ENCODE peak calls at places on chromosomes 16 and 17, in nine cellular contexts. Z is neuronal stem cell; G is heart left ventricle; Q is stomach; J is colonic mucosa; V is HCT116; K is CD8-positive, alpha-beta memory T cell; M is HepG2; L is tibial nerve. F is an unnamed sample.
A peak's percentile ranks its signal among the peaks of the same experiment; 100 is the strongest.

GRCh38 chr17:3907483-3908216 is 8.6 kb downstream of the P2RX1 start:
- DNase-seq in Z (no peak), G (no peak), Q (no peak), J (no peak), V (no peak), K (no peak), M (peak; percentile 36), L (no peak), F (no peak)

GRCh38 chr16:68070249-68070725 is 14.9 kb upstream of the NFATC3 start:
- DNase-seq in Z (no peak), G (no peak), Q (no peak), J (no peak), V (no peak), K (no peak), M (no peak), L (no peak), F (no peak)

GRCh38 chr16:30609002-30609927 is 924 bp downstream of the ZNF689 start:
- DNase-seq in Z (no peak), G (peak; percentile 49), Q (peak; percentile 54), J (peak; percentile 60), V (no peak), K (no peak), M (no peak), L (peak; percentile 14), F (no peak)

GRCh38 chr17:45813051-45813731 is 29.1 kb downstream of the CRHR1 start:
- DNase-seq in Z (peak; percentile 75), G (no peak), Q (no peak), J (no peak), V (no peak), K (no peak), M (no peak), L (no peak), F (no peak)

GRCh38 chr17:66200685-66201092 is 8.8 kb upstream of the CEP112 start:
- DNase-seq in Z (peak; percentile 54), G (peak; percentile 14), Q (peak; percentile 59), J (peak; percentile 81), V (peak; percentile 89), K (no peak), M (peak; percentile 87), L (peak; percentile 55), F (peak; percentile 53)

GRCh38 chr16:75758215-75758614 is 31.9 kb upstream of the CPHXL start:
- DNase-seq in Z (no peak), G (no peak), Q (no peak), J (no peak), V (no peak), K (no peak), M (no peak), L (no peak), F (no peak)

GRCh38 chr17:65359016-65359415 is 202.4 kb downstream of the AXIN2 start:
- DNase-seq in Z (no peak), G (no peak), Q (no peak), J (no peak), V (peak; percentile 56), K (no peak), M (no peak), L (no peak), F (peak; percentile 56)

GRCh38 chr17:37766951-37767350 is 22.1 kb upstream of the HNF1B start:
- DNase-seq in Z (no peak), G (no peak), Q (no peak), J (no peak), V (no peak), K (no peak), M (no peak), L (no peak), F (no peak)

GRCh38 chr16:23222929-23223328 is 40.4 kb downstream of the SCNN1G start:
- DNase-seq in Z (no peak), G (no peak), Q (no peak), J (no peak), V (no peak), K (no peak), M (no peak), L (no peak), F (no peak)

GRCh38 chr16:46690281-46691178 is 1.1 kb downstream of the ORC6 start:
- DNase-seq in Z (no peak), G (no peak), Q (no peak), J (peak; percentile 27), V (no peak), K (no peak), M (peak; percentile 79), L (no peak), F (no peak)

GRCh38 chr16:349211-349610 is 3.3 kb downstream of the AXIN1 start:
- DNase-seq in Z (no peak), G (no peak), Q (no peak), J (no peak), V (no peak), K (no peak), M (no peak), L (no peak), F (no peak)

GRCh38 chr16:85555549-85556455 is 57.3 kb upstream of the GSE1 start:
- DNase-seq in Z (no peak), G (peak; percentile 69), Q (peak; percentile 55), J (peak; percentile 76), V (no peak), K (peak; percentile 13), M (peak; percentile 55), L (peak; percentile 33), F (no peak)

GRCh38 chr17:12743046-12743445 is 46.3 kb upstream of the ARHGAP44 start:
- DNase-seq in Z (no peak), G (no peak), Q (no peak), J (peak; percentile 21), V (no peak), K (no peak), M (no peak), L (no peak), F (no peak)

GRCh38 chr16:3182608-3183444 is 5.2 kb upstream of the OR1F1 start:
- DNase-seq in Z (no peak), G (no peak), Q (peak; percentile 37), J (peak; percentile 59), V (no peak), K (no peak), M (peak; percentile 70), L (no peak), F (no peak)

GRCh38 chr16:86011532-86011931 is 112.6 kb downstream of the IRF8 start:
- DNase-seq in Z (no peak), G (no peak), Q (no peak), J (no peak), V (no peak), K (no peak), M (no peak), L (no peak), F (no peak)

GRCh38 chr17:145671-146541 is 8.5 kb downstream of the SCGB1C2 start:
- DNase-seq in Z (no peak), G (peak; percentile 6), Q (peak; percentile 15), J (peak; percentile 10), V (no peak), K (no peak), M (no peak), L (peak; percentile 3), F (no peak)

GRCh38 chr17:80153004-80153403 is 6.1 kb upstream of the EIF4A3 start:
- DNase-seq in Z (no peak), G (no peak), Q (no peak), J (no peak), V (no peak), K (no peak), M (no peak), L (no peak), F (no peak)

GRCh38 chr16:55655709-55656694 is at the start of gene SLC6A2:
- DNase-seq in Z (peak; percentile 46), G (no peak), Q (no peak), J (no peak), V (no peak), K (no peak), M (no peak), L (no peak), F (no peak)

GRCh38 chr16:86874141-86874540 is 295.8 kb downstream of the FOXL1 start:
- DNase-seq in Z (no peak), G (no peak), Q (no peak), J (no peak), V (peak; percentile 6), K (no peak), M (no peak), L (no peak), F (no peak)

GRCh38 chr16:69105501-69106361 is at the start of gene HAS3:
- DNase-seq in Z (peak; percentile 70), G (peak; percentile 44), Q (peak; percentile 65), J (peak; percentile 63), V (peak; percentile 69), K (peak; percentile 17), M (peak; percentile 34), L (no peak), F (no peak)

GRCh38 chr17:47649972-47650524 is 329 bp downstream of the KPNB1 start:
- DNase-seq in Z (peak; percentile 67), G (no peak), Q (peak; percentile 54), J (no peak), V (no peak), K (no peak), M (no peak), L (peak; percentile 30), F (no peak)

GRCh38 chr17:72031219-72031906 is 89.5 kb upstream of the SOX9 start:
- DNase-seq in Z (no peak), G (no peak), Q (no peak), J (no peak), V (no peak), K (no peak), M (no peak), L (no peak), F (no peak)

GRCh38 chr16:85157813-85158701 is 45.8 kb upstream of the CIBAR2 start:
- DNase-seq in Z (peak; percentile 47), G (no peak), Q (no peak), J (no peak), V (no peak), K (no peak), M (peak; percentile 79), L (no peak), F (no peak)

GRCh38 chr16:16048904-16049582 is 99.6 kb downstream of the ABCC1 start:
- DNase-seq in Z (no peak), G (peak; percentile 54), Q (no peak), J (no peak), V (no peak), K (no peak), M (no peak), L (no peak), F (no peak)
- H3K4me3 ChIP-seq in Z (no peak overlapping the region), G (no peak overlapping the region), Q (no peak overlapping the region), J (no peak overlapping the region), V (no peak overlapping the region), K (no peak overlapping the region), M (no peak overlapping the region), L (no peak overlapping the region), F (no peak overlapping the region)

GRCh38 chr17:82301300-82301915 is 16.0 kb downstream of the CD7 start:
- DNase-seq in Z (no peak), G (no peak), Q (no peak), J (no peak), V (no peak), K (no peak), M (no peak), L (no peak), F (no peak)
- H3K4me3 ChIP-seq in Z (no peak overlapping the region), G (no peak overlapping the region), Q (no peak overlapping the region), J (no peak overlapping the region), V (no peak overlapping the region), K (peak overlapping the region; percentile 59), M (no peak overlapping the region), L (no peak overlapping the region), F (no peak overlapping the region)

GRCh38 chr17:38875477-38876080 is 5.7 kb downstream of the LASP1 start:
- DNase-seq in Z (no peak), G (no peak), Q (no peak), J (no peak), V (no peak), K (no peak), M (no peak), L (no peak), F (no peak)
- H3K4me3 ChIP-seq in Z (no peak overlapping the region), G (peak overlapping the region; percentile 25), Q (no peak overlapping the region), J (no peak overlapping the region), V (no peak overlapping the region), K (no peak overlapping the region), M (no peak overlapping the region), L (peak overlapping the region; percentile 26), F (no peak overlapping the region)

GRCh38 chr17:60076811-60077210 is 1.9 kb downstream of the HEATR6 start:
- DNase-seq in Z (no peak), G (no peak), Q (no peak), J (no peak), V (no peak), K (no peak), M (no peak), L (no peak), F (no peak)
- H3K4me3 ChIP-seq in Z (peak overlapping the region; percentile 81), G (no peak overlapping the region), Q (no peak overlapping the region), J (no peak overlapping the region), V (no peak overlapping the region), K (no peak overlapping the region), M (no peak overlapping the region), L (no peak overlapping the region), F (peak overlapping the region; percentile 13)